ENCODE peak calls at places on chromosomes 13 and 19, in six cellular contexts. One of them, this sample, is unnamed.

GRCh38 chr13:41111454-41111853 is 21.1 kb downstream of the KBTBD6 start:
- DNase-seq in HCT116: no peak
- DNase-seq in adrenal gland: peak; percentile 74
- DNase-seq in right lobe of liver: no peak
- DNase-seq in esophagus squamous epithelium: no peak
- DNase-seq in upper lobe of left lung: no peak
- DNase-seq in this sample: no peak

GRCh38 chr13:32660227-32660626 is 74.0 kb downstream of the PDS5B start:
- DNase-seq in HCT116: no peak
- DNase-seq in adrenal gland: no peak
- DNase-seq in right lobe of liver: peak; percentile 78
- DNase-seq in esophagus squamous epithelium: no peak
- DNase-seq in upper lobe of left lung: no peak
- DNase-seq in this sample: peak; percentile 77

GRCh38 chr13:50468849-50469669 is 374.4 kb downstream of the DLEU7 start:
- DNase-seq in HCT116: no peak
- DNase-seq in adrenal gland: no peak
- DNase-seq in right lobe of liver: no peak
- DNase-seq in esophagus squamous epithelium: no peak
- DNase-seq in upper lobe of left lung: no peak
- DNase-seq in this sample: no peak

GRCh38 chr19:50724522-50725217 is 1.5 kb downstream of the CLEC11A start:
- DNase-seq in HCT116: peak; percentile 99
- DNase-seq in adrenal gland: peak; percentile 100
- DNase-seq in right lobe of liver: peak; percentile 99
- DNase-seq in esophagus squamous epithelium: peak; percentile 65
- DNase-seq in upper lobe of left lung: peak; percentile 98
- DNase-seq in this sample: peak; percentile 95

GRCh38 chr19:729564-730381 is 21.0 kb downstream of the PALM start:
- DNase-seq in HCT116: no peak
- DNase-seq in adrenal gland: no peak
- DNase-seq in right lobe of liver: no peak
- DNase-seq in esophagus squamous epithelium: no peak
- DNase-seq in upper lobe of left lung: peak; percentile 56
- DNase-seq in this sample: no peak

GRCh38 chr13:34207872-34208271 is 389.9 kb downstream of the RFC3 start:
- DNase-seq in HCT116: no peak
- DNase-seq in adrenal gland: no peak
- DNase-seq in right lobe of liver: no peak
- DNase-seq in esophagus squamous epithelium: no peak
- DNase-seq in upper lobe of left lung: no peak
- DNase-seq in this sample: no peak

GRCh38 chr19:20072936-20073335 is 4.9 kb upstream of the ZNF90 start:
- DNase-seq in HCT116: no peak
- DNase-seq in adrenal gland: no peak
- DNase-seq in right lobe of liver: no peak
- DNase-seq in esophagus squamous epithelium: no peak
- DNase-seq in upper lobe of left lung: no peak
- DNase-seq in this sample: no peak

GRCh38 chr13:29877456-29878096 is 27.2 kb upstream of the UBL3 start:
- DNase-seq in HCT116: no peak
- DNase-seq in adrenal gland: no peak
- DNase-seq in right lobe of liver: no peak
- DNase-seq in esophagus squamous epithelium: no peak
- DNase-seq in upper lobe of left lung: no peak
- DNase-seq in this sample: no peak

GRCh38 chr13:95530178-95530577 is 22.3 kb upstream of the CLDN10 start:
- DNase-seq in HCT116: no peak
- DNase-seq in adrenal gland: no peak
- DNase-seq in right lobe of liver: no peak
- DNase-seq in esophagus squamous epithelium: no peak
- DNase-seq in upper lobe of left lung: no peak
- DNase-seq in this sample: no peak

GRCh38 chr13:21674271-21675009 is 3.6 kb downstream of the FGF9 start:
- DNase-seq in HCT116: no peak
- DNase-seq in adrenal gland: peak; percentile 47
- DNase-seq in right lobe of liver: peak; percentile 48
- DNase-seq in esophagus squamous epithelium: no peak
- DNase-seq in upper lobe of left lung: peak; percentile 89
- DNase-seq in this sample: no peak

GRCh38 chr13:20676213-20676612 is 27.3 kb upstream of the IL17D start:
- DNase-seq in HCT116: no peak
- DNase-seq in adrenal gland: no peak
- DNase-seq in right lobe of liver: no peak
- DNase-seq in esophagus squamous epithelium: no peak
- DNase-seq in upper lobe of left lung: no peak
- DNase-seq in this sample: no peak

GRCh38 chr19:18397242-18398202 is at the start of gene LRRC25:
- DNase-seq in HCT116: no peak
- DNase-seq in adrenal gland: peak; percentile 71
- DNase-seq in right lobe of liver: peak; percentile 74
- DNase-seq in esophagus squamous epithelium: no peak
- DNase-seq in upper lobe of left lung: peak; percentile 84
- DNase-seq in this sample: no peak

GRCh38 chr13:31824705-31825512 is 85.6 kb downstream of the RXFP2 start:
- DNase-seq in HCT116: no peak
- DNase-seq in adrenal gland: no peak
- DNase-seq in right lobe of liver: no peak
- DNase-seq in esophagus squamous epithelium: no peak
- DNase-seq in upper lobe of left lung: no peak
- DNase-seq in this sample: no peak

GRCh38 chr13:25080773-25081172 is 15.2 kb upstream of the PABPC3 start:
- DNase-seq in HCT116: no peak
- DNase-seq in adrenal gland: no peak
- DNase-seq in right lobe of liver: no peak
- DNase-seq in esophagus squamous epithelium: no peak
- DNase-seq in upper lobe of left lung: no peak
- DNase-seq in this sample: no peak

GRCh38 chr19:38317104-38317612 is 1.4 kb upstream of the YIF1B start:
- DNase-seq in HCT116: no peak
- DNase-seq in adrenal gland: peak; percentile 28
- DNase-seq in right lobe of liver: no peak
- DNase-seq in esophagus squamous epithelium: no peak
- DNase-seq in upper lobe of left lung: no peak
- DNase-seq in this sample: no peak

GRCh38 chr13:99733346-99733745 is 232.1 kb downstream of the TM9SF2 start:
- DNase-seq in HCT116: no peak
- DNase-seq in adrenal gland: no peak
- DNase-seq in right lobe of liver: no peak
- DNase-seq in esophagus squamous epithelium: no peak
- DNase-seq in upper lobe of left lung: no peak
- DNase-seq in this sample: no peak

GRCh38 chr19:43479961-43480561 is 14.7 kb upstream of the LYPD3 start:
- DNase-seq in HCT116: no peak
- DNase-seq in adrenal gland: no peak
- DNase-seq in right lobe of liver: no peak
- DNase-seq in esophagus squamous epithelium: no peak
- DNase-seq in upper lobe of left lung: no peak
- DNase-seq in this sample: no peak

GRCh38 chr19:20278342-20278741 is 111.3 kb downstream of the ZNF486 start:
- DNase-seq in HCT116: no peak
- DNase-seq in adrenal gland: no peak
- DNase-seq in right lobe of liver: no peak
- DNase-seq in esophagus squamous epithelium: no peak
- DNase-seq in upper lobe of left lung: no peak
- DNase-seq in this sample: peak; percentile 43

GRCh38 chr13:44052843-44053607 is 173.3 kb downstream of the LACC1 start:
- DNase-seq in HCT116: no peak
- DNase-seq in adrenal gland: peak; percentile 4
- DNase-seq in right lobe of liver: no peak
- DNase-seq in esophagus squamous epithelium: no peak
- DNase-seq in upper lobe of left lung: no peak
- DNase-seq in this sample: no peak

DNA sequence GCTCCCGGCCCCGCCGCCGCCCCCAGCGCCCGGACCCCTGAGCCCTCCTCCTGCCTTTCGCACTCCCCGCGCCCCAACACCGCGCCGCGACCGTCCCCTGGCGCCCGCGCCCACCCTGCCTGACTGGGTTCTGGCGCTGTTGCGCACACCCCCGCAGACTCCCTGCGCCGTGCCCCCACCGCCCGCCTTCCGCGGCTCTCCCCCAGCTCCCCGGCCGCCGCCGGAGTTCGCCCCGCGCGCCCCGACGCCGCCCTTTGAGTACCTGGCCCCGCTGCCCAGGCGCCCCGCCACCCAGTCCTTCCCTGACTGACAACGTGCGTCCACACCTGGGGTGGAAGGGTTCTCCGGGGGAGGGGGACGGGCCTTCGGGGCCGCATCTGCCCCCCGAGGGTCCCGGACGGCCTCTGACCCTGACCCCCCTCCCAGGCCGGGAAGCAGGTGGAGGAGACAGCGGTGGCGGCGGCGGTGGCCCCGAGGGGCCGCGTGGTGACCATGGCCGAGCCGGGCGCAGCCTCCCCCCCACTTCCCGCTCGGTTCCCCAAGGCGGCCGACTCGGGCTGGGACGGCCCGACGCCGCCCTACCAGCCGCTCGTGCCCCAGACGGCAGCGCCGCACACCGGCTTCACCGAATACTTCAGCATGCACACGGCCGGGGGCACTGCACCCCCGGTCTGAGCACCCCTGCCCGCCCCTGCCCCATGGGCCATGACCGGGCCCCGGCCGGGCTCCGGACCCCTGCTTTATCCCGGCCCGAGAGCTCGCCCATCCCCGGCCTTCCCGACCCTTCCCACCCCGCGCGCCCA is 1.4 kb upstream of the MEGF8 start:
- DNase-seq in HCT116: no peak
- DNase-seq in adrenal gland: peak; percentile 25
- DNase-seq in right lobe of liver: no peak
- DNase-seq in esophagus squamous epithelium: no peak
- DNase-seq in upper lobe of left lung: peak; percentile 88
- DNase-seq in this sample: no peak
- H3K4me3 ChIP-seq in HCT116: no peak overlapping the region
- H3K4me3 ChIP-seq in adrenal gland: no peak overlapping the region
- H3K4me3 ChIP-seq in right lobe of liver: no peak overlapping the region
- H3K4me3 ChIP-seq in esophagus squamous epithelium: peak overlapping the region; percentile 85
- H3K4me3 ChIP-seq in upper lobe of left lung: no peak overlapping the region
- H3K4me3 ChIP-seq in this sample: peak overlapping the region; percentile 89

GRCh38 chr19:10332158-10332964 is 968 bp downstream of the RAVER1 start:
- DNase-seq in HCT116: no peak
- DNase-seq in adrenal gland: no peak
- DNase-seq in right lobe of liver: no peak
- DNase-seq in esophagus squamous epithelium: no peak
- DNase-seq in upper lobe of left lung: no peak
- DNase-seq in this sample: no peak

GRCh38 chr19:10335149-10336053 is 2.1 kb upstream of the RAVER1 start:
- DNase-seq in HCT116: no peak
- DNase-seq in adrenal gland: no peak
- DNase-seq in right lobe of liver: no peak
- DNase-seq in esophagus squamous epithelium: no peak
- DNase-seq in upper lobe of left lung: peak; percentile 73
- DNase-seq in this sample: no peak

GRCh38 chr19:10333758-10334339 is 520 bp upstream of the RAVER1 start:
- DNase-seq in HCT116: no peak
- DNase-seq in adrenal gland: no peak
- DNase-seq in right lobe of liver: no peak
- DNase-seq in esophagus squamous epithelium: no peak
- DNase-seq in upper lobe of left lung: no peak
- DNase-seq in this sample: no peak

GRCh38 chr19:10334340-10335148 is 1.2 kb upstream of the RAVER1 start:
- DNase-seq in HCT116: peak; percentile 93
- DNase-seq in adrenal gland: peak; percentile 97
- DNase-seq in right lobe of liver: peak; percentile 98
- DNase-seq in esophagus squamous epithelium: peak; percentile 43
- DNase-seq in upper lobe of left lung: peak; percentile 98
- DNase-seq in this sample: peak; percentile 97

DNA sequence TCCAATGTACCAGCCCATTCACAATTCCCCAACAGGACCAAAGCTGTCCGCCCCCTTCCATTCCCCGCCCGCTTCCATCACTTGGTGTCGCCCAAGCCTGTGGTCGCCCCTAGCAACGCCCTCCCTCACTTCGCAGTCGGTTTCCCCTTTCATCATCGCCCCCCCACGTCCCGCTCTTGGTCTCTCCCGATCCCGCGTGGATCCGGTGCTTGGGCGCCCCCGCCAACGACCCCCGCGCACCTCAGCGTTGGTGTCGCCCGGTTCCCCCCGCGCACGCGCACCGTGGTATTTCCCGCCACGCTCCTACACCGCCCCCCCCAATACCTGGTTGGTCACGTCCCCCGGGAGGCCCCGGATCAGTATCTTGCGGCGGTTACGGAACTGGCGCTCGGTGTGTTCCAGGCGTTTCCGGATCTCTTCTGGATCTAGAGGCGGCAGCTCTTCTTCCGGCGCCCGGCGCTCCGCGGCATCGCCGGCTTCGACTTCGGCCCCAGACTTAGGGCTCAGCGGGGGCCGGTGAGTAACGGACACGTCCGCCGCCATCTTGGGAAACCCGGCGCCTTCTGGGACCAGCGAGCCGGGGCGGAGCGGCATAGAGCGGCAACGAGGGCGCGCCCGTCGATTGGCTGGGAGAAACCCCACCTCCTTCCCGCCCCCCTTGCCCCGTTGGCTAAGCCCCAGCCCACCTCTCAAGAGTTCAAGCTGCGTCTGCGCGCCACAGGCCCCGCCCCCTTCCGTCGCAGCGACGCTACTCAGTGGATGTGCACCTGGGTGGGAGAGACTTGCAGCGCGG is at the start of gene RAVER1:
- DNase-seq in HCT116: peak; percentile 92
- DNase-seq in adrenal gland: peak; percentile 98
- DNase-seq in right lobe of liver: peak; percentile 99
- DNase-seq in esophagus squamous epithelium: peak; percentile 77
- DNase-seq in upper lobe of left lung: peak; percentile 98
- DNase-seq in this sample: peak; percentile 99
- TF ChIP-seq POLR2A in HCT116: peak; percentile 82
- TF ChIP-seq POLR2A in adrenal gland: peak; percentile 85
- TF ChIP-seq POLR2A in right lobe of liver: peak; percentile 76
- TF ChIP-seq POLR2A in esophagus squamous epithelium: no peak
- TF ChIP-seq POLR2A in upper lobe of left lung: peak; percentile 72
- TF ChIP-seq POLR2A in this sample: no peak

GRCh38 chr13:70108276-70108845 is at the start of gene KLHL1:
- DNase-seq in HCT116: no peak
- DNase-seq in adrenal gland: no peak
- DNase-seq in right lobe of liver: no peak
- DNase-seq in esophagus squamous epithelium: no peak
- DNase-seq in upper lobe of left lung: no peak
- DNase-seq in this sample: no peak
- H3K4me3 ChIP-seq in HCT116: no peak within 1 kb of the TSS
- H3K4me3 ChIP-seq in adrenal gland: no peak within 1 kb of the TSS
- H3K4me3 ChIP-seq in right lobe of liver: no peak within 1 kb of the TSS
- H3K4me3 ChIP-seq in esophagus squamous epithelium: no peak within 1 kb of the TSS
- H3K4me3 ChIP-seq in upper lobe of left lung: no peak within 1 kb of the TSS
- H3K4me3 ChIP-seq in this sample: no peak within 1 kb of the TSS

GRCh38 chr13:113802761-113803160 is 43.7 kb downstream of the TMEM255B start:
- DNase-seq in HCT116: no peak
- DNase-seq in adrenal gland: no peak
- DNase-seq in right lobe of liver: no peak
- DNase-seq in esophagus squamous epithelium: no peak
- DNase-seq in upper lobe of left lung: peak; percentile 83
- DNase-seq in this sample: no peak
- TF ChIP-seq POLR2A in HCT116: no peak
- TF ChIP-seq POLR2A in adrenal gland: no peak
- TF ChIP-seq POLR2A in right lobe of liver: no peak
- TF ChIP-seq POLR2A in esophagus squamous epithelium: no peak
- TF ChIP-seq POLR2A in upper lobe of left lung: no peak
- TF ChIP-seq POLR2A in this sample: no peak